ENCODE peak calls at places on chromosomes 16 and 17, in nine cellular contexts. One of them, this sample, is unnamed.

GRCh38 chr17:47987240-47987835 is 16.4 kb downstream of the CDK5RAP3 start:
- DNase-seq in choroid plexus epithelial cell: no peak
- DNase-seq in endothelial cell: no peak
- DNase-seq in activated CD4-positive, alpha-beta T cell treated with anti-CD3 and anti-CD28 coated beads for 24 hours: no peak
- DNase-seq in H9: peak
- DNase-seq in hippocampal formation: no peak
- DNase-seq in A673: peak
- DNase-seq in germinal center: no peak
- DNase-seq in C1 segment of cervical spinal cord: no peak
- DNase-seq in this sample: peak

GRCh38 chr17:50621562-50621961 is 13.1 kb upstream of the ABCC3 start:
- DNase-seq in choroid plexus epithelial cell: peak
- DNase-seq in endothelial cell: no peak
- DNase-seq in activated CD4-positive, alpha-beta T cell treated with anti-CD3 and anti-CD28 coated beads for 24 hours: no peak
- DNase-seq in H9: no peak
- DNase-seq in hippocampal formation: no peak
- DNase-seq in A673: peak
- DNase-seq in germinal center: no peak
- DNase-seq in C1 segment of cervical spinal cord: no peak
- DNase-seq in this sample: no peak

GRCh38 chr17:40180694-40181093 is 3.4 kb downstream of the RAPGEFL1 start:
- DNase-seq in choroid plexus epithelial cell: no peak
- DNase-seq in endothelial cell: no peak
- DNase-seq in activated CD4-positive, alpha-beta T cell treated with anti-CD3 and anti-CD28 coated beads for 24 hours: no peak
- DNase-seq in H9: no peak
- DNase-seq in hippocampal formation: no peak
- DNase-seq in A673: no peak
- DNase-seq in germinal center: no peak
- DNase-seq in C1 segment of cervical spinal cord: no peak
- DNase-seq in this sample: no peak

GRCh38 chr16:89280546-89281188 is 63.2 kb downstream of the ZNF778 start:
- DNase-seq in choroid plexus epithelial cell: no peak
- DNase-seq in endothelial cell: no peak
- DNase-seq in activated CD4-positive, alpha-beta T cell treated with anti-CD3 and anti-CD28 coated beads for 24 hours: no peak
- DNase-seq in H9: no peak
- DNase-seq in hippocampal formation: no peak
- DNase-seq in A673: no peak
- DNase-seq in germinal center: no peak
- DNase-seq in C1 segment of cervical spinal cord: no peak
- DNase-seq in this sample: no peak

GRCh38 chr17:73856585-73856984 is 212.3 kb upstream of the SDK2 start:
- DNase-seq in choroid plexus epithelial cell: no peak
- DNase-seq in endothelial cell: no peak
- DNase-seq in activated CD4-positive, alpha-beta T cell treated with anti-CD3 and anti-CD28 coated beads for 24 hours: no peak
- DNase-seq in H9: no peak
- DNase-seq in hippocampal formation: no peak
- DNase-seq in A673: no peak
- DNase-seq in germinal center: no peak
- DNase-seq in C1 segment of cervical spinal cord: no peak
- DNase-seq in this sample: peak

GRCh38 chr17:81685108-81685507 is 1.3 kb downstream of the HGS start:
- DNase-seq in choroid plexus epithelial cell: peak
- DNase-seq in endothelial cell: no peak
- DNase-seq in activated CD4-positive, alpha-beta T cell treated with anti-CD3 and anti-CD28 coated beads for 24 hours: no peak
- DNase-seq in H9: no peak
- DNase-seq in hippocampal formation: no peak
- DNase-seq in A673: peak
- DNase-seq in germinal center: no peak
- DNase-seq in C1 segment of cervical spinal cord: no peak
- DNase-seq in this sample: no peak

GRCh38 chr17:45948881-45949624 is 50.0 kb upstream of the STH start:
- DNase-seq in choroid plexus epithelial cell: peak
- DNase-seq in endothelial cell: peak
- DNase-seq in activated CD4-positive, alpha-beta T cell treated with anti-CD3 and anti-CD28 coated beads for 24 hours: peak
- DNase-seq in H9: peak
- DNase-seq in hippocampal formation: peak
- DNase-seq in A673: peak
- DNase-seq in germinal center: peak
- DNase-seq in C1 segment of cervical spinal cord: peak
- DNase-seq in this sample: peak

GRCh38 chr17:67488768-67489167 is 111.7 kb downstream of the PITPNC1 start:
- DNase-seq in choroid plexus epithelial cell: no peak
- DNase-seq in endothelial cell: no peak
- DNase-seq in activated CD4-positive, alpha-beta T cell treated with anti-CD3 and anti-CD28 coated beads for 24 hours: no peak
- DNase-seq in H9: peak
- DNase-seq in hippocampal formation: no peak
- DNase-seq in A673: no peak
- DNase-seq in germinal center: no peak
- DNase-seq in C1 segment of cervical spinal cord: no peak
- DNase-seq in this sample: no peak

GRCh38 chr17:78925662-78926555 is 722 bp upstream of the TIMP2 start:
- DNase-seq in choroid plexus epithelial cell: peak
- DNase-seq in endothelial cell: peak
- DNase-seq in activated CD4-positive, alpha-beta T cell treated with anti-CD3 and anti-CD28 coated beads for 24 hours: no peak
- DNase-seq in H9: peak
- DNase-seq in hippocampal formation: peak
- DNase-seq in A673: peak
- DNase-seq in germinal center: no peak
- DNase-seq in C1 segment of cervical spinal cord: peak
- DNase-seq in this sample: peak

GRCh38 chr17:77615672-77616242 is 342.7 kb upstream of the TNRC6C start:
- DNase-seq in choroid plexus epithelial cell: peak
- DNase-seq in endothelial cell: no peak
- DNase-seq in activated CD4-positive, alpha-beta T cell treated with anti-CD3 and anti-CD28 coated beads for 24 hours: no peak
- DNase-seq in H9: no peak
- DNase-seq in hippocampal formation: no peak
- DNase-seq in A673: no peak
- DNase-seq in germinal center: no peak
- DNase-seq in C1 segment of cervical spinal cord: no peak
- DNase-seq in this sample: no peak

GRCh38 chr17:43175213-43176118 is 4.5 kb downstream of the NBR1 start:
- DNase-seq in choroid plexus epithelial cell: peak
- DNase-seq in endothelial cell: no peak
- DNase-seq in activated CD4-positive, alpha-beta T cell treated with anti-CD3 and anti-CD28 coated beads for 24 hours: no peak
- DNase-seq in H9: no peak
- DNase-seq in hippocampal formation: no peak
- DNase-seq in A673: no peak
- DNase-seq in germinal center: no peak
- DNase-seq in C1 segment of cervical spinal cord: no peak
- DNase-seq in this sample: no peak

This sample was measured in NCI-H82.